ENCODE peak calls at places on chromosomes 4 and X, in six cellular contexts. T is NCI-H2029; W is CD4-positive, alpha-beta memory T cell; I is GF-D8; C is stimulated activated CD8-positive, alpha-beta memory T cell treated with anti-CD3 and anti-CD28 coated beads, Interleukin-4, amount 100 ng/mL, for 1 hour; M is astrocyte of the spinal cord. P is an unnamed sample.
A peak's percentile ranks its signal among the peaks of the same experiment; 100 is the strongest.

GRCh38 chr4:89534356-89534755 is 226.8 kb upstream of the GPRIN3 start:
- DNase-seq in T (no peak), W (no peak), I (no peak), C (no peak), M (no peak), P (no peak)

GRCh38 chrX:81615979-81616378 is 414.1 kb downstream of the SH3BGRL start:
- DNase-seq in T (no peak), W (no peak), I (no peak), C (no peak), M (no peak), P (no peak)

GRCh38 chr4:20030108-20030507 is 221.6 kb upstream of the SLIT2 start:
- DNase-seq in T (no peak), W (no peak), I (no peak), C (no peak), M (no peak), P (no peak)

GRCh38 chr4:23163649-23164436 is 471.1 kb downstream of the GBA3 start:
- DNase-seq in T (no peak), W (no peak), I (no peak), C (no peak), M (peak; percentile 37), P (peak; percentile 73)

GRCh38 chr4:80073362-80074008 is 456 bp upstream of the ANTXR2 start:
- DNase-seq in T (no peak), W (peak; percentile 45), I (peak; percentile 88), C (no peak), M (no peak), P (no peak)

GRCh38 chrX:9518896-9519295 is 54.0 kb downstream of the TBL1X start:
- DNase-seq in T (no peak), W (no peak), I (no peak), C (no peak), M (no peak), P (no peak)

GRCh38 chr4:56388311-56388710 is 1.0 kb upstream of the AASDH start:
- DNase-seq in T (no peak), W (peak; percentile 2), I (no peak), C (no peak), M (no peak), P (no peak)

GRCh38 chr4:176622251-176622968 is 170.3 kb downstream of the VEGFC start:
- DNase-seq in T (no peak), W (no peak), I (no peak), C (no peak), M (peak; percentile 55), P (peak; percentile 40)

GRCh38 chr4:26815686-26816085 is 45.0 kb upstream of the STIM2 start:
- DNase-seq in T (no peak), W (no peak), I (no peak), C (no peak), M (no peak), P (no peak)

GRCh38 chrX:131734621-131735020 is 190.7 kb downstream of the OR13H1 start:
- DNase-seq in T (no peak), W (peak; percentile 75), I (no peak), C (no peak), M (peak; percentile 83), P (no peak)

GRCh38 chr4:54065282-54066087 is 1.1 kb upstream of the CHIC2 start:
- DNase-seq in T (no peak), W (no peak), I (peak; percentile 29), C (no peak), M (no peak), P (no peak)

GRCh38 chrX:93874554-93874953 is 200.5 kb downstream of the FAM133A start:
- DNase-seq in T (no peak), W (no peak), I (no peak), C (no peak), M (no peak), P (no peak)

GRCh38 chr4:39706829-39707511 is 9.0 kb downstream of the UBE2K start:
- DNase-seq in T (no peak), W (no peak), I (no peak), C (no peak), M (no peak), P (no peak)

GRCh38 chr4:100299019-100299418 is 108.8 kb upstream of the DDIT4L start:
- DNase-seq in T (no peak), W (no peak), I (no peak), C (no peak), M (peak; percentile 95), P (peak; percentile 95)

GRCh38 chr4:105455998-105456397 is 17.9 kb downstream of the PPA2 start:
- DNase-seq in T (no peak), W (no peak), I (no peak), C (no peak), M (no peak), P (no peak)

GRCh38 chr4:61273237-61273636 is 73.1 kb downstream of the ADGRL3 start:
- DNase-seq in T (no peak), W (no peak), I (peak; percentile 52), C (no peak), M (no peak), P (no peak)

GRCh38 chr4:163344147-163345050 is 707 bp downstream of the NPY5R start:
- DNase-seq in T (no peak), W (no peak), I (no peak), C (no peak), M (peak; percentile 10), P (peak; percentile 70)

GRCh38 chr4:162865102-162865501 is 301.6 kb downstream of the NAF1 start:
- DNase-seq in T (no peak), W (no peak), I (no peak), C (no peak), M (no peak), P (no peak)

GRCh38 chrX:120755066-120755846 is 120.4 kb downstream of the CT47B1 start:
- DNase-seq in T (peak; percentile 35), W (peak; percentile 5), I (peak; percentile 48), C (no peak), M (no peak), P (no peak)

GRCh38 chr4:186695392-186695791 is 28.3 kb downstream of the FAT1 start:
- DNase-seq in T (peak; percentile 48), W (no peak), I (no peak), C (no peak), M (no peak), P (no peak)

GRCh38 chrX:105263171-105263570 is 42.7 kb upstream of the TEX13A start:
- DNase-seq in T (no peak), W (no peak), I (no peak), C (no peak), M (no peak), P (no peak)

GRCh38 chr4:156476359-156476758 is 495.2 kb downstream of the PDGFC start:
- DNase-seq in T (no peak), W (no peak), I (no peak), C (no peak), M (peak; percentile 97), P (peak; percentile 99)

GRCh38 chrX:8913665-8914409 is 112.7 kb upstream of the FAM9A start:
- DNase-seq in T (no peak), W (no peak), I (no peak), C (no peak), M (peak; percentile 45), P (no peak)

GRCh38 chr4:141464366-141464765 is 172.0 kb upstream of the IL15 start:
- DNase-seq in T (peak; percentile 60), W (no peak), I (no peak), C (no peak), M (no peak), P (no peak)

GRCh38 chr4:128220286-128221235 is 67.1 kb downstream of the PGRMC2 start:
- DNase-seq in T (no peak), W (peak; percentile 16), I (peak; percentile 40), C (no peak), M (peak; percentile 75), P (peak; percentile 80)

GRCh38 chrX:34223574-34223973 is 91.5 kb upstream of the FAM47A start:
- DNase-seq in T (no peak), W (no peak), I (no peak), C (no peak), M (no peak), P (no peak)

GRCh38 chrX:137549073-137549472 is 16.9 kb upstream of the ZIC3 start:
- DNase-seq in T (no peak), W (no peak), I (no peak), C (no peak), M (no peak), P (no peak)

GRCh38 chr4:105622269-105622668 is 69.8 kb downstream of the ARHGEF38 start:
- DNase-seq in T (no peak), W (no peak), I (no peak), C (no peak), M (no peak), P (peak; percentile 92)

GRCh38 chr4:20528508-20528907 is 171.8 kb upstream of the PACRGL start:
- DNase-seq in T (no peak), W (no peak), I (no peak), C (no peak), M (peak; percentile 16), P (peak; percentile 61)

GRCh38 chr4:168410681-168411080 is 69.6 kb downstream of the DDX60L start:
- DNase-seq in T (no peak), W (no peak), I (no peak), C (no peak), M (no peak), P (no peak)

GRCh38 chr4:7905461-7905915 is 34.2 kb downstream of the AFAP1 start:
- DNase-seq in T (no peak), W (no peak), I (no peak), C (no peak), M (peak; percentile 59), P (no peak)

GRCh38 chr4:75547647-75548387 is 8.0 kb upstream of the ODAPH start:
- DNase-seq in T (peak; percentile 6), W (no peak), I (no peak), C (no peak), M (no peak), P (peak; percentile 50)

GRCh38 chr4:71377561-71377960 is 38.7 kb downstream of the SLC4A4 start:
- DNase-seq in T (no peak), W (no peak), I (no peak), C (no peak), M (peak; percentile 78), P (peak; percentile 75)

GRCh38 chr4:2587215-2587823 is 50.9 kb downstream of the FAM193A start:
- DNase-seq in T (no peak), W (no peak), I (no peak), C (no peak), M (no peak), P (no peak)

GRCh38 chrX:2351999-2352995 is 148.5 kb downstream of the DHRSX start:
- DNase-seq in T (no peak), W (no peak), I (no peak), C (no peak), M (peak; percentile 96), P (peak; percentile 74)

P was measured in renal cortical epithelial cell.